ENCODE peak calls at places on chromosomes 6 and 20, in five cellular contexts. One of them, this sample, is unnamed.

GRCh38 chr6:111793711-111794111 is 79.5 kb downstream of the FYN start:
- DNase-seq in heart right ventricle: no peak
- DNase-seq in esophagus squamous epithelium: no peak
- DNase-seq in NT2/D1: no peak
- DNase-seq in prostate gland: no peak
- DNase-seq in this sample: no peak

GRCh38 chr6:109252261-109253041 is 129.8 kb downstream of the CD164 start:
- DNase-seq in heart right ventricle: no peak
- DNase-seq in NT2/D1: no peak
- DNase-seq in prostate gland: peak; percentile 63
- DNase-seq in esophagus squamous epithelium: no peak
- DNase-seq in this sample: no peak

GRCh38 chr20:62391165-62392076 is 4.5 kb downstream of the RPS21 start:
- DNase-seq in heart right ventricle: no peak
- DNase-seq in NT2/D1: no peak
- DNase-seq in esophagus squamous epithelium: no peak
- DNase-seq in prostate gland: no peak
- DNase-seq in this sample: no peak

GRCh38 chr6:35140991-35141720 is at the start of gene TCP11:
- DNase-seq in NT2/D1: no peak
- DNase-seq in heart right ventricle: peak; percentile 54
- DNase-seq in esophagus squamous epithelium: no peak
- DNase-seq in prostate gland: no peak
- DNase-seq in this sample: no peak

GRCh38 chr20:22583773-22584629 is at the start of gene FOXA2:
- DNase-seq in esophagus squamous epithelium: no peak
- DNase-seq in prostate gland: no peak
- DNase-seq in NT2/D1: no peak
- DNase-seq in heart right ventricle: no peak
- DNase-seq in this sample: no peak

GRCh38 chr20:34364013-34364382 is 925 bp downstream of the ITCH start:
- DNase-seq in esophagus squamous epithelium: no peak
- DNase-seq in heart right ventricle: no peak
- DNase-seq in NT2/D1: no peak
- DNase-seq in prostate gland: no peak
- DNase-seq in this sample: peak; percentile 73

GRCh38 chr6:151679081-151679480 is 128.4 kb upstream of the ESR1 start:
- DNase-seq in esophagus squamous epithelium: no peak
- DNase-seq in heart right ventricle: peak; percentile 17
- DNase-seq in NT2/D1: no peak
- DNase-seq in prostate gland: no peak
- DNase-seq in this sample: peak; percentile 29

GRCh38 chr6:30721198-30722024 is 1.3 kb downstream of the TUBB start:
- DNase-seq in esophagus squamous epithelium: peak; percentile 52
- DNase-seq in NT2/D1: no peak
- DNase-seq in prostate gland: peak; percentile 89
- DNase-seq in heart right ventricle: peak; percentile 94
- DNase-seq in this sample: peak; percentile 98

GRCh38 chr6:30839666-30840065 is 44.7 kb upstream of the DDR1 start:
- DNase-seq in esophagus squamous epithelium: no peak
- DNase-seq in heart right ventricle: no peak
- DNase-seq in NT2/D1: no peak
- DNase-seq in prostate gland: no peak
- DNase-seq in this sample: no peak

GRCh38 chr20:54173653-54174451 is at the start of gene CYP24A1:
- DNase-seq in esophagus squamous epithelium: no peak
- DNase-seq in heart right ventricle: no peak
- DNase-seq in NT2/D1: peak; percentile 13
- DNase-seq in prostate gland: no peak
- DNase-seq in this sample: peak; percentile 59

GRCh38 chr20:3670945-3671344 is 7.7 kb upstream of the GFRA4 start:
- DNase-seq in prostate gland: no peak
- DNase-seq in heart right ventricle: no peak
- DNase-seq in esophagus squamous epithelium: no peak
- DNase-seq in NT2/D1: no peak
- DNase-seq in this sample: no peak

GRCh38 chr20:32231847-32232246 is 24.2 kb downstream of the POFUT1 start:
- DNase-seq in esophagus squamous epithelium: no peak
- DNase-seq in heart right ventricle: no peak
- DNase-seq in prostate gland: no peak
- DNase-seq in NT2/D1: no peak
- DNase-seq in this sample: no peak

GRCh38 chr6:132929141-132929540 is 114.8 kb downstream of the RPS12 start:
- DNase-seq in heart right ventricle: no peak
- DNase-seq in NT2/D1: no peak
- DNase-seq in prostate gland: no peak
- DNase-seq in esophagus squamous epithelium: no peak
- DNase-seq in this sample: no peak

GRCh38 chr6:156282087-156282486 is 495.1 kb upstream of the ARID1B start:
- DNase-seq in prostate gland: no peak
- DNase-seq in esophagus squamous epithelium: no peak
- DNase-seq in NT2/D1: no peak
- DNase-seq in heart right ventricle: no peak
- DNase-seq in this sample: no peak

GRCh38 chr6:165663736-165664552 is 903 bp upstream of the PDE10A start:
- DNase-seq in NT2/D1: no peak
- DNase-seq in heart right ventricle: peak; percentile 64
- DNase-seq in prostate gland: no peak
- DNase-seq in esophagus squamous epithelium: no peak
- DNase-seq in this sample: peak; percentile 10
- H3K27me3 ChIP-seq in NT2/D1: peaks cover 72% of the 10 kb centered on the region
- H3K27me3 ChIP-seq in heart right ventricle: peaks cover 34% of the 10 kb centered on the region
- H3K27me3 ChIP-seq in prostate gland: peaks cover 5% of the 10 kb centered on the region
- H3K27me3 ChIP-seq in esophagus squamous epithelium: peaks cover 100% of the 10 kb centered on the region
- H3K27me3 ChIP-seq in this sample: peaks cover 49% of the 10 kb centered on the region

DNA sequence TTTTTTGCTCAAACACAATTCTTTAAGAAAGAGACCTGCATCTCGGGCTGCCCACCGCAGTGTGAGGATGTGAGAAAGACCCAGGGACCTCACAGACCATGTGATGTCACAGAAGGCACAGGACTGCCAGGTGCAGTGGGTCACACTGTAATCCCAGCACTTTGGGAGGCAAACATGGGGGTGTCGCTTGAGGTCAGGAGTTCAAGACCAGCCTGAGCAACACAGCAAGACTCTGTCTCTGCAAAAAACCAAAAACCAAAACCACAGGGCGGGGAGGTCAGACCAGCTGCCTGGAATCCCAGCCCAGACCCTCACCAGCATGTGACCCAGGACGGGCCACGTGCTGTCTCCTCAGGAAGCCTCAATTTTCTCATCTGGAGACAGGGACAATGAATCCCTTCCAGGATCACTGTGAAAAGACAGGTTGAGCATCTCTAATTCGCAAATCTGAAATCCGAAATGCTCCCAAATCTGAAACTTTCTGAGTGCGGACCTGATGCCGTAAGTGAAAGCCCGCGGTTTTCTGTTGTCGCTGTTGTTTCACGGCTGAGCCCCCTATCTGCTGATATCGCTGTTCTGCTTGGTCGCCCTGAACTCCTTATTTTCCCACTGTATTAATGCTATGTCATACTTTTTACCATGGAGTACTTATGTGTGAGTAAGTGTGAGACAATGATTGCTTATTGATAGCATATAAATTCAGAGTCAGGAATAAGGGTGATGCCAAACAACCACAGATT is 159.5 kb upstream of the PTPN1 start:
- DNase-seq in heart right ventricle: no peak
- DNase-seq in prostate gland: no peak
- DNase-seq in NT2/D1: no peak
- DNase-seq in esophagus squamous epithelium: no peak
- DNase-seq in this sample: no peak
- H3K27me3 ChIP-seq in heart right ventricle: no peaks in the 10 kb centered on the region
- H3K27me3 ChIP-seq in prostate gland: no peaks in the 10 kb centered on the region
- H3K27me3 ChIP-seq in NT2/D1: no peaks in the 10 kb centered on the region
- H3K27me3 ChIP-seq in esophagus squamous epithelium: no peaks in the 10 kb centered on the region
- H3K27me3 ChIP-seq in this sample: no peaks in the 10 kb centered on the region

DNA sequence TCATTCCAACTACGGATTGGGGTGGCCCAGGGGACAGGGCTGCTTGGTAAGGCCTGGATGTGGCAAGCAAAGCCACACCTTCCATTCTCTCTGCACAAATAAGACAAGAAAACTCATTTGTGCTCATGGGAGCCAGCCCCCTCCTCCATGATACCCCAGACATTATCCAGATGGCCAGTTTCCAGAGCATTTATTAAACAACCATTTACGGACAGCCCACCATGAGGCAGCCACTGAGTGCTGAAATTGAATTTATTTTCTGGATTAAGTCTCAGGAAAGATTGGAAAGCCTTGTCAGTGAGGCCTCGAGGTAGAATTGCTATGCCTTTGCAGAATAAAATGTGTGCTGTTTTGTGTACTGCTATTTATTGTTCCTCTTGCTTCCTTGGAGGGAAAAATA is 151.1 kb downstream of the UNC5CL start:
- DNase-seq in heart right ventricle: no peak
- DNase-seq in NT2/D1: no peak
- DNase-seq in esophagus squamous epithelium: no peak
- DNase-seq in prostate gland: no peak
- DNase-seq in this sample: no peak
- H3K27me3 ChIP-seq in heart right ventricle: no peaks in the 10 kb centered on the region
- H3K27me3 ChIP-seq in NT2/D1: no peaks in the 10 kb centered on the region
- H3K27me3 ChIP-seq in esophagus squamous epithelium: no peaks in the 10 kb centered on the region
- H3K27me3 ChIP-seq in prostate gland: no peaks in the 10 kb centered on the region
- H3K27me3 ChIP-seq in this sample: peaks cover 37% of the 10 kb centered on the region

DNA sequence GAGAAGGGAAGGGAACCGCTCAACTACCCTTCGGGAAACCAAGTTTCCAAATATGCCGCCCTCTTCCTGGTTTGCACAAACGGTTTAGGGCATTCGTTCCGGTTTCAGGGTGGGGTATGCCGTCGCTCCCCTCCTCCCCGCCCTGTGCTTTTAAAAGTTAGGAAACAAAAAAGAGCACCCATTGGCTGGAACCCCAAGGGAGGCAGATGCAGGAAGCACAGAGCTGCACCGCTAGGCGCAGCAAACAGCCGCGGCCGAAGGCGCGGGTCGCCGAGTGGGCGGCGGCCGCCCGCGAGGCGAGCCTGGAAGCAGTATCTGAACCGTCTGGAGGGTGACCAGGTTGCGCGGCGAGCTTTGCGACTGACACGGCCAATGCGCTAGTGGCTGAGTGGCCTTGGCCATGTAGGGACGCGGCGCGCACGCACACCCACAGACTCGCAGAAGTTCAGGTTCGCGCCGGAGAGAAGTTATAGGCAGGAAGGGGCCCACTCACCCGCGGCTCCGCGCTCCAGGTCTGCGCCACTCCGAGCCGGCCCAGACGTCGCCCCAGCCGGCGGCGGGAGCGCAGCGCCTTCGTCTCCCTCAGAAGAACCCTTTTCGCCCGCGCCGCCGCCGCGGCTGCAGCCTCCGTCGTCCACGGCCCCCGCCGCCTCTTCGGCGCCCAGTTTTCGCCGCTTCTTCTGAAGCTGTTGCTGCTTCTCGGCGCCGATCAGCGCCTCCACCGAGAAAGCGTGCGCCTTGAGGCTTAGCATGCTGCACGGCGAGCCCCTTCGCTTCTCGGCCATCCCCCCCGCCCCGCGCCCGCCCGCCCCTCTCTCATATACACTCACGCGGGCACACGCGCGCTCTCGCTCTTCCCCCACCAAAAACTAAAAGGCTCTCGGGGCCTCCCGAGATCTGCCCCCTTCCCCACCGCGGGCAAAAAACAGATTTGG is 734 bp downstream of the TBX18 start:
- DNase-seq in NT2/D1: no peak
- DNase-seq in esophagus squamous epithelium: no peak
- DNase-seq in heart right ventricle: peak; percentile 66
- DNase-seq in prostate gland: no peak
- DNase-seq in this sample: peak; percentile 83
- H3K27me3 ChIP-seq in NT2/D1: peaks cover 80% of the 10 kb centered on the region
- H3K27me3 ChIP-seq in esophagus squamous epithelium: peaks cover 98% of the 10 kb centered on the region
- H3K27me3 ChIP-seq in heart right ventricle: peaks cover 94% of the 10 kb centered on the region
- H3K27me3 ChIP-seq in prostate gland: peaks cover 51% of the 10 kb centered on the region
- H3K27me3 ChIP-seq in this sample: no peaks in the 10 kb centered on the region

DNA sequence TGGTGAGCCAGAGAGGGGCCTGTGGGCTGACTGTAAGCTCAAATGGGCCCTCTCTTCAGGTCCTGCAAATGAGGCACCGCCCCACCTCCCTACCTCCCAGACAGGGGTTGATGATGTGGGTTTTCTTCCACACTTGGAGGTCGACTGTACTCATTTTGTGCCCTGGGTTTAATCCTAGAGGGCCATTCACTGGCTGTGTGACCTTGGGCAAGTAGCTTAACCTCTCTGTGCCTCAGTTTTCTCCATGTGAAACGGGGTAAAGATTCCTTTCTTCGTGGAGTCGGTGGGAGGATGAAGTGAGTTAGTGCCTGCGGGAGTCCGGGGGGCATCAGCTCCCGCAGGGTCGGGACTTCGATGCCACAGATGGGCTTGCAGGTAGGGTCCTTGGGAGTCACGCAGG is 23.9 kb downstream of the ZBP1 start:
- DNase-seq in prostate gland: no peak
- DNase-seq in NT2/D1: no peak
- DNase-seq in esophagus squamous epithelium: no peak
- DNase-seq in heart right ventricle: peak; percentile 2
- DNase-seq in this sample: no peak
- H3K27me3 ChIP-seq in prostate gland: no peaks in the 10 kb centered on the region
- H3K27me3 ChIP-seq in NT2/D1: no peaks in the 10 kb centered on the region
- H3K27me3 ChIP-seq in esophagus squamous epithelium: peaks cover 11% of the 10 kb centered on the region
- H3K27me3 ChIP-seq in heart right ventricle: peaks cover 28% of the 10 kb centered on the region
- H3K27me3 ChIP-seq in this sample: peaks cover 42% of the 10 kb centered on the region